ENCODE peak calls at places on chromosomes 6 and 20, in six cellular contexts. E is A549, R is tibial nerve, X is stomach, J is HepG2, W is ovary. P is an unnamed sample. For H3K4me1, the result is how much of the 10 kb centered on the place peaks cover.

GRCh38 chr6:147417954-147418353 is 90.5 kb upstream of the SAMD5 start:
- DNase-seq in E (no peak), R (no peak), X (no peak), J (no peak), W (no peak), P (no peak)

GRCh38 chr6:73180076-73180717 is 45.1 kb downstream of the KHDC1L start:
- DNase-seq in E (no peak), R (no peak), X (no peak), J (no peak), W (no peak), P (no peak)

GRCh38 chr6:14781707-14782306 is 464.1 kb upstream of the JARID2 start:
- DNase-seq in E (no peak), R (no peak), X (no peak), J (no peak), W (no peak), P (no peak)

GRCh38 chr20:58125726-58126125 is 102.7 kb downstream of the ANKRD60 start:
- DNase-seq in E (no peak), R (no peak), X (no peak), J (no peak), W (no peak), P (no peak)

GRCh38 chr6:138371452-138371711 is 6.3 kb upstream of the SMIM28 start:
- DNase-seq in E (no peak), R (no peak), X (no peak), J (no peak), W (no peak), P (no peak)

GRCh38 chr6:138464085-138464484 is 35.2 kb downstream of the NHSL1 start:
- DNase-seq in E (no peak), R (no peak), X (no peak), J (no peak), W (no peak), P (no peak)

GRCh38 chr20:50729925-50730764 is 1.2 kb upstream of the PARD6B start:
- DNase-seq in E (no peak), R (no peak), X (no peak), J (peak), W (peak), P (peak)

GRCh38 chr6:35293681-35294080 is 3.9 kb upstream of the DEF6 start:
- DNase-seq in E (no peak), R (no peak), X (no peak), J (no peak), W (no peak), P (no peak)

GRCh38 chr6:6749791-6750434 is 161.4 kb downstream of the LY86 start:
- DNase-seq in E (peak), R (peak), X (peak), J (peak), W (peak), P (no peak)

GRCh38 chr6:12175626-12176025 is 114.5 kb upstream of the EDN1 start:
- DNase-seq in E (no peak), R (no peak), X (no peak), J (no peak), W (no peak), P (no peak)

GRCh38 chr20:52830598-52830997 is 141.6 kb upstream of the TSHZ2 start:
- DNase-seq in E (no peak), R (no peak), X (no peak), J (no peak), W (no peak), P (no peak)

GRCh38 chr6:169575365-169575764 is 126.5 kb downstream of the WDR27 start:
- DNase-seq in E (no peak), R (no peak), X (no peak), J (no peak), W (no peak), P (no peak)

GRCh38 chr20:3694864-3695263 is 13.1 kb upstream of the ADAM33 start:
- DNase-seq in E (no peak), R (no peak), X (no peak), J (no peak), W (no peak), P (no peak)

GRCh38 chr6:55497694-55498093 is 81.3 kb downstream of the HMGCLL1 start:
- DNase-seq in E (no peak), R (no peak), X (no peak), J (no peak), W (no peak), P (no peak)

GRCh38 chr20:7161690-7162089 is 394.2 kb downstream of the BMP2 start:
- DNase-seq in E (no peak), R (peak), X (no peak), J (peak), W (no peak), P (no peak)

GRCh38 chr6:87731818-87732661 is 30.0 kb upstream of the AKIRIN2 start:
- DNase-seq in E (peak), R (peak), X (peak), J (peak), W (peak), P (peak)

GRCh38 chr20:33684533-33685327 is 1.5 kb downstream of the E2F1 start:
- DNase-seq in E (no peak), R (no peak), X (no peak), J (no peak), W (peak), P (no peak)

GRCh38 chr20:10478205-10478604 is 43.1 kb downstream of the SLX4IP start:
- DNase-seq in E (no peak), R (no peak), X (no peak), J (no peak), W (no peak), P (no peak)

GRCh38 chr6:90103056-90103793 is 193.4 kb downstream of the BACH2 start:
- DNase-seq in E (no peak), R (no peak), X (no peak), J (peak), W (no peak), P (no peak)

GRCh38 chr20:8425802-8426201 is 293.7 kb downstream of the PLCB1 start:
- DNase-seq in E (no peak), R (no peak), X (no peak), J (no peak), W (no peak), P (no peak)

GRCh38 chr20:53923745-53924369 is 146.5 kb downstream of the BCAS1 start:
- DNase-seq in E (no peak), R (no peak), X (no peak), J (no peak), W (no peak), P (no peak)

GRCh38 chr20:32474009-32474716 is 111.0 kb downstream of the NOL4L start:
- DNase-seq in E (no peak), R (no peak), X (no peak), J (peak), W (peak), P (no peak)

GRCh38 chr6:101080597-101080996 is 199.5 kb upstream of the ASCC3 start:
- DNase-seq in E (peak), R (no peak), X (no peak), J (no peak), W (no peak), P (no peak)

GRCh38 chr6:47044418-47044817 is 2.3 kb upstream of the ADGRF1 start:
- DNase-seq in E (no peak), R (no peak), X (peak), J (no peak), W (no peak), P (no peak)

GRCh38 chr6:117938324-117938995 is 31.4 kb downstream of the SLC35F1 start:
- DNase-seq in E (no peak), R (no peak), X (no peak), J (no peak), W (no peak), P (no peak)

GRCh38 chr6:32406857-32407256 is at the start of gene BTNL2:
- DNase-seq in E (no peak), R (no peak), X (no peak), J (no peak), W (no peak), P (no peak)
- TF ChIP-seq EP300 in E (no peak), R (no peak), X (no peak), J (no peak), W (no peak), P (no peak)

GRCh38 chr6:33391278-33392167 is at the start of gene KIFC1:
- DNase-seq in E (peak), R (peak), X (peak), J (peak), W (peak), P (peak)
- TF ChIP-seq POLR2A in E (no peak), R (no peak), X (no peak), J (peak), W (no peak), P (no peak)

GRCh38 chr6:41706876-41707564 is 28.4 kb downstream of the TFEB start:
- DNase-seq in E (no peak), R (peak), X (no peak), J (no peak), W (peak), P (no peak)

GRCh38 chr6:41707565-41708200 is 27.7 kb downstream of the TFEB start:
- DNase-seq in E (no peak), R (no peak), X (no peak), J (no peak), W (no peak), P (no peak)

GRCh38 chr6:41711323-41712038 is 23.9 kb downstream of the TFEB start:
- DNase-seq in E (no peak), R (no peak), X (no peak), J (no peak), W (no peak), P (no peak)

GRCh38 chr6:41709375-41709774 is 26.0 kb downstream of the TFEB start:
- DNase-seq in E (no peak), R (no peak), X (no peak), J (no peak), W (no peak), P (no peak)

GRCh38 chr6:41708856-41709255 is 26.6 kb downstream of the TFEB start:
- DNase-seq in E (no peak), R (no peak), X (no peak), J (no peak), W (no peak), P (no peak)
- H3K4me1 ChIP-seq in E (half or more), R (half or more), X (half or more), J (under half), W (under half), P (half or more)

DNA sequence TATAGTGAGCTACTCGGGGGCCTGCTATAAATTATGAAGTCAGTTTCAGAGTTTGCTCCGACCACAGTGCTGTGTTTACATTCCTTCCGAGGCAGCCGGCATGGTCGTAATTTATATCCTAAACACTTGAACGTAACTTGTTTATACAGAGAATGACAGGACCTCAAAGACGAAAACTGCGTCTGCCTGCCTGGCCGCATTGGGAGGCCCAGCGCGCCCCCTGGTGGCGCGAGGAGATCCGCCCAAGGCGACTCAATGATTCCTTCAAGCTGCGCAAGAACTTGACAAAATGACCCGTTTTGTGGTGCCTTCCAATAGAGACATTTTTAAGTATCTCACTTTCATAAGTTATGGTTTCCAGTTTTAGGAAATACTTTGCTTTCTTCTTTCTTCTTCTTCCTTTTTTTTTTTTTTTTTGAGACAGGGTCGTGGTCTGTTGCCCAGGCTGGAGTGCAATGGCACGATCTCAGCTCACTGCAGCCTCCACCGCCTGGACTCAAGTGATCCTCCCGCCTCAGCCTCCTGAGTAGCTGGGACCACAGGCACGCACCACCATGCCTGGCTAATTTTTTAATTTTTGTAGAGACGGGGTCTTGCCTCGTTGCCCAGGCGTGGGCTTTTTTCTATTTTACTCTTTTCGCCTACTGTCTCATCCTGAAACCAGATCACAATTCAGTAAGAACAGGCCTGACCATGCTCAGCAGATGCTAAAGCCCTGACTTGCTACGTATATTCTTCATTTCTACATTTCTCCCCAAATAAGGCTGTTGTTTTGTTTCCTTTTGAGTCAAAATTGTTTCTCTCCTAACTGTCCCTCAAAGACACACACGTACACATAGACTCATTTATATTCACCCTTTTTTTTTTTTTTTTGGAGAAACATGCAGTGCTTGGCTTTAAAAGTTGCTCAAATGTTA is 7.8 kb downstream of the FOXF2 start:
- DNase-seq in E (peak), R (peak), X (peak), J (peak), W (peak), P (peak)
- TF ChIP-seq EP300 in E (no peak), R (no peak), X (peak), J (no peak), W (no peak), P (peak)

GRCh38 chr20:461254-462198 is 807 bp downstream of the TBC1D20 start:
- DNase-seq in E (peak), R (peak), X (peak), J (no peak), W (peak), P (no peak)
- TF ChIP-seq POLR2A in E (no peak), R (no peak), X (no peak), J (no peak), W (no peak), P (no peak)

GRCh38 chr6:18388942-18389341 is 1.8 kb downstream of the RNF144B start:
- DNase-seq in E (no peak), R (no peak), X (no peak), J (peak), W (no peak), P (no peak)
- H3K4me1 ChIP-seq in E (under half), R (under half), X (under half), J (half or more), W (under half), P (under half)

GRCh38 chr6:109801794-109802193 is 110.7 kb downstream of the FIG4 start:
- DNase-seq in E (no peak), R (no peak), X (no peak), J (no peak), W (no peak), P (no peak)
- TF ChIP-seq EP300 in E (no peak), R (no peak), X (no peak), J (no peak), W (no peak), P (no peak)

GRCh38 chr20:64049887-64050260 is 435 bp upstream of the SOX18 start:
- DNase-seq in E (no peak), R (no peak), X (no peak), J (no peak), W (no peak), P (no peak)

GRCh38 chr20:64048402-64049044 is 916 bp downstream of the SOX18 start:
- DNase-seq in E (no peak), R (no peak), X (no peak), J (no peak), W (no peak), P (no peak)

GRCh38 chr20:64050261-64051032 is 1.0 kb upstream of the SOX18 start:
- DNase-seq in E (no peak), R (no peak), X (no peak), J (peak), W (no peak), P (no peak)

GRCh38 chr20:64047968-64048401 is 1.5 kb downstream of the SOX18 start:
- DNase-seq in E (no peak), R (no peak), X (no peak), J (no peak), W (no peak), P (no peak)

GRCh38 chr20:64049060-64049886 is at the start of gene SOX18:
- DNase-seq in E (no peak), R (no peak), X (no peak), J (no peak), W (no peak), P (no peak)
- TF ChIP-seq POLR2A in E (peak), R (no peak), X (no peak), J (no peak), W (no peak), P (no peak)

DNA sequence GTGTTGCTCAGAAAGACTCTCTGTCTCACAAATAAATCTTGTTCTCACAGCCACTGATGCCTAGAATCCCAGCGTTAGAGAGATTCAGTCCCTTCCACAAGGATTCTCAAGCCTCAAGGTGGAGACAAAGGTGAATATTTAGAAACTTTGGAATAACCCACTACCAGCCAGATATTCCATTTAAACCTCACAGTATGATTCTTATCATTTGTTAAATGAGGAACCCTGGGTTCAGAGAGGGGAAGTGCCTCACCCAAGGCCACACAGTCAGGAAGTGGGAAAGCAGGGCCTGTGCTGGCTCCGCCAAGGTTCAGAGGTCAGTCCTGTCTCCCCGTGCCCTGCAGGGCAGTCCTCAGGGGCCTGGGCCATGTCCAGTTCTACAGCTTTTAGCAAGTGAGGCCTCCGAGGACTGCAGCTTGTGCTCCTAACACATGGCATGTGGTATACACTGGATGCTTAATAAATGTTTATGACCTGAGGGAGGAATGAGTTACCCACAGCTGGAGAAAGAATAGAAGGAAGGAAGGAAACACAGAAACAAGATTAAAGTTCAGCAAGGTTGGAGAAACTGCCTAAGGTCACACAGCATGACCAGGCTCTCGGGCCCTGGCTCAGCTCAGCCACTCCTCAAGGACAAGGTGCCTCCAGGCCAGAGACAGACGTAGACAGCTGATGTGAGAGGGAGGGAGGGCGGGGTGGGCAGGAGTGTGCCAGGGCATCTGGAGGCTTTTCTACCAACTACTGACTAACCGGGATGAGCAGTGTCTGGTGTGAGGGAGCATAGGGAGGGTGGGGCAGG is 3.9 kb upstream of the TGM2 start:
- DNase-seq in E (no peak), R (no peak), X (peak), J (peak), W (no peak), P (no peak)
- H3K4me1 ChIP-seq in E (half or more), R (half or more), X (half or more), J (half or more), W (under half), P (under half)

P was measured in esophagus muscularis mucosa.